ENCODE peak calls at places on chromosomes 12 and 14, in seven cellular contexts. V is NCI-H510A; J is bronchial epithelial cell; A is stimulated activated CD4-positive, alpha-beta T cell treated with anti-CD3 and anti-CD28 coated beads, Interleukin-15, amount 100 ng/mL, for 1 hour; W is GM19239; B is NCI-H1105; L is iPS-NIHi11. P is an unnamed sample.

GRCh38 chr12:108457006-108457733 is 57.9 kb upstream of the FICD start:
- DNase-seq in B (peak; percentile 30), L (peak; percentile 79), A (no peak), V (no peak), W (peak; percentile 57), J (peak; percentile 52), P (peak; percentile 65)

GRCh38 chr12:133236144-133236543 is 467 bp upstream of the ANHX start:
- DNase-seq in V (no peak), A (no peak), J (no peak), W (no peak), B (no peak), L (peak; percentile 7), P (no peak)

GRCh38 chr14:23939607-23940326 is 13.8 kb upstream of the DHRS4 start:
- DNase-seq in B (no peak), W (no peak), L (no peak), A (no peak), J (no peak), V (no peak), P (no peak)

GRCh38 chr12:118359541-118359915 is 13.2 kb downstream of the TAOK3 start:
- DNase-seq in W (no peak), V (no peak), L (no peak), B (no peak), A (no peak), J (no peak), P (no peak)

GRCh38 chr12:67572492-67572891 is 76.1 kb upstream of the DYRK2 start:
- DNase-seq in V (peak; percentile 12), A (no peak), J (no peak), B (no peak), W (no peak), L (peak; percentile 50), P (no peak)

GRCh38 chr14:102445641-102446040 is 63.9 kb downstream of the ANKRD9 start:
- DNase-seq in A (no peak), L (no peak), J (no peak), W (no peak), B (no peak), V (no peak), P (no peak)

GRCh38 chr12:52205584-52206308 is 13.9 kb upstream of the KRT80 start:
- DNase-seq in L (no peak), J (no peak), W (no peak), A (no peak), V (no peak), B (no peak), P (no peak)

GRCh38 chr14:21476526-21476924 is 234 bp downstream of the RAB2B start:
- DNase-seq in W (peak; percentile 38), A (peak; percentile 67), B (peak; percentile 90), J (peak; percentile 69), V (no peak), L (peak; percentile 81), P (no peak)

GRCh38 chr14:54854181-54854580 is 48.4 kb downstream of the GCH1 start:
- DNase-seq in J (no peak), B (no peak), V (no peak), L (peak; percentile 61), W (no peak), A (no peak), P (no peak)

GRCh38 chr12:101891462-101891971 is 14.1 kb downstream of the DRAM1 start:
- DNase-seq in V (no peak), W (no peak), B (no peak), A (no peak), J (peak; percentile 81), L (no peak), P (peak; percentile 25)

GRCh38 chr12:96240656-96241055 is 46.5 kb downstream of the ELK3 start:
- DNase-seq in W (no peak), J (no peak), B (no peak), V (no peak), L (no peak), A (no peak), P (no peak)

P was measured in MM.1S.